ENCODE peak calls at places on chromosomes 3 and 15, in eight cellular contexts. N, I, X, K, D, S, L and Y are unnamed samples.
A peak's percentile ranks its signal among the peaks of the same experiment; 100 is the strongest.

GRCh38 chr3:31615071-31615875 is 82.5 kb downstream of the STT3B start:
- DNase-seq in S (no peak), N (no peak), I (no peak), K (no peak), L (peak; percentile 35), D (no peak), X (no peak), Y (no peak)

GRCh38 chr3:187507266-187507665 is 139.1 kb downstream of the RTP4 start:
- DNase-seq in L (no peak), X (no peak), K (no peak), S (no peak), I (no peak), D (no peak), N (no peak), Y (no peak)

GRCh38 chr3:114569186-114569585 is 275.4 kb downstream of the TIGIT start:
- DNase-seq in S (no peak), N (no peak), I (no peak), K (no peak), L (no peak), D (no peak), X (no peak), Y (no peak)

GRCh38 chr3:60269829-60270266 is 981.4 kb downstream of the FHIT start:
- DNase-seq in L (no peak), N (no peak), K (no peak), X (no peak), I (no peak), S (no peak), D (no peak), Y (no peak)

GRCh38 chr3:130258532-130258952 is 86.9 kb upstream of the COL6A5 start:
- DNase-seq in I (no peak), D (no peak), N (peak; percentile 14), K (no peak), X (no peak), L (no peak), S (no peak), Y (no peak)

GRCh38 chr3:103499132-103499885 is 1064.5 kb downstream of the ZPLD1 start:
- DNase-seq in S (no peak), N (no peak), K (no peak), D (no peak), L (peak; percentile 49), X (no peak), I (no peak), Y (no peak)

GRCh38 chr3:126274735-126275734 is 82.2 kb downstream of the KLF15 start:
- DNase-seq in S (no peak), K (no peak), X (no peak), I (no peak), D (peak; percentile 49), L (no peak), N (no peak), Y (no peak)

GRCh38 chr3:133328373-133328772 is 71.5 kb upstream of the BFSP2 start:
- DNase-seq in N (no peak), I (no peak), S (no peak), L (no peak), K (no peak), D (no peak), X (no peak), Y (no peak)

GRCh38 chr3:67635806-67636205 is 18.6 kb downstream of the SUCLG2 start:
- DNase-seq in I (no peak), X (no peak), N (no peak), D (no peak), L (peak; percentile 35), S (no peak), K (no peak), Y (no peak)

GRCh38 chr3:123695152-123695551 is 110.3 kb upstream of the HACD2 start:
- DNase-seq in S (no peak), X (no peak), N (no peak), I (no peak), D (no peak), L (no peak), K (no peak), Y (no peak)

GRCh38 chr15:66065325-66065724 is 188.2 kb downstream of the MEGF11 start:
- DNase-seq in K (no peak), N (no peak), S (no peak), I (no peak), D (no peak), L (no peak), X (no peak), Y (no peak)

GRCh38 chr3:160448845-160449659 is 534 bp downstream of the TRIM59 start:
- DNase-seq in N (peak; percentile 14), D (peak; percentile 19), L (no peak), K (no peak), S (no peak), I (no peak), X (peak; percentile 14), Y (peak; percentile 34)

GRCh38 chr15:78637776-78638435 is 3.1 kb downstream of the CHRNB4 start:
- DNase-seq in L (no peak), I (no peak), K (no peak), N (no peak), S (no peak), D (no peak), X (no peak), Y (no peak)

GRCh38 chr15:25171856-25172687 is 217.3 kb downstream of the SNRPN start:
- DNase-seq in I (no peak), S (no peak), L (no peak), X (no peak), N (peak; percentile 3), K (no peak), D (no peak), Y (no peak)

GRCh38 chr3:82281205-82281604 is 519.8 kb upstream of the GBE1 start:
- DNase-seq in S (no peak), D (no peak), K (no peak), X (peak; percentile 4), I (no peak), L (no peak), N (no peak), Y (no peak)

GRCh38 chr3:155960060-155960459 is 89.6 kb downstream of the GMPS start:
- DNase-seq in K (no peak), N (no peak), S (no peak), I (no peak), X (no peak), D (no peak), L (peak; percentile 55), Y (no peak)

GRCh38 chr15:66131200-66131599 is 122.3 kb downstream of the MEGF11 start:
- DNase-seq in N (no peak), D (no peak), S (no peak), K (no peak), I (no peak), X (no peak), L (no peak), Y (no peak)

GRCh38 chr3:74916696-74917095 is 302.2 kb upstream of the CNTN3 start:
- DNase-seq in I (no peak), L (no peak), S (no peak), N (no peak), D (no peak), K (no peak), X (no peak), Y (no peak)

GRCh38 chr15:94294556-94294955 is 63.2 kb downstream of the MCTP2 start:
- DNase-seq in I (no peak), X (no peak), K (no peak), L (no peak), S (no peak), N (no peak), D (no peak), Y (no peak)

GRCh38 chr15:77012117-77012712 is 17.3 kb downstream of the PSTPIP1 start:
- DNase-seq in N (no peak), L (no peak), S (no peak), X (no peak), K (no peak), I (no peak), D (no peak), Y (no peak)

GRCh38 chr15:65937476-65937875 is 68.2 kb downstream of the RAB11A start:
- DNase-seq in S (no peak), L (peak; percentile 16), K (no peak), X (no peak), I (no peak), D (no peak), N (no peak), Y (no peak)

GRCh38 chr15:83292317-83292716 is 7.9 kb upstream of the BNC1 start:
- DNase-seq in D (no peak), S (no peak), I (no peak), N (no peak), L (no peak), X (no peak), K (no peak), Y (no peak)

GRCh38 chr3:126419886-126420786 is 25.4 kb downstream of the CFAP100 start:
- DNase-seq in S (no peak), D (no peak), I (no peak), L (no peak), N (no peak), K (no peak), X (no peak), Y (peak; percentile 15)

GRCh38 chr15:61654004-61654740 is 406.1 kb downstream of the VPS13C start:
- DNase-seq in D (no peak), X (no peak), N (no peak), S (no peak), K (peak; percentile 39), L (no peak), I (no peak), Y (no peak)
- H3K27ac ChIP-seq in D (no peak overlapping the region), X (no peak overlapping the region), N (no peak overlapping the region), S (no peak overlapping the region), K (no peak overlapping the region), L (no peak overlapping the region), I (no peak overlapping the region), Y (no peak overlapping the region)

DNA sequence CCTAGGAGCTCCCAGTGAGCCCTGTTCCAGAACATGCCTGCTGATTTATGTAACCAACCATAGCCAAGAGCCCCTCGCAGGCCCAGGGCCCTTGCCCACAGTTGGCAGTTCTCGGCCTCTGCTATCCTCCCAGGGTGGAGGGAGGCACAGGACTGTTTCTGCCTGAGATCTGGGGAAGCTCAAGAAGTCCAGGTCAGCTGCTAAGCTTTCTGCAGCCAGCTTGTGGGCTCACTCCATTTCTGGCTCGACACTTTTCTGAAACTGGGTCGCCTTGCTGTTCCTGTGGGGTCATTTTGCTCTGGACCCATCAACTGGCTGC is 72.5 kb upstream of the HERC1 start:
- DNase-seq in L (no peak), K (no peak), D (no peak), N (no peak), S (no peak), I (no peak), X (no peak), Y (no peak)
- H3K27ac ChIP-seq in L (no peak overlapping the region), K (no peak overlapping the region), D (no peak overlapping the region), N (no peak overlapping the region), S (no peak overlapping the region), I (no peak overlapping the region), X (no peak overlapping the region), Y (no peak overlapping the region)

DNA sequence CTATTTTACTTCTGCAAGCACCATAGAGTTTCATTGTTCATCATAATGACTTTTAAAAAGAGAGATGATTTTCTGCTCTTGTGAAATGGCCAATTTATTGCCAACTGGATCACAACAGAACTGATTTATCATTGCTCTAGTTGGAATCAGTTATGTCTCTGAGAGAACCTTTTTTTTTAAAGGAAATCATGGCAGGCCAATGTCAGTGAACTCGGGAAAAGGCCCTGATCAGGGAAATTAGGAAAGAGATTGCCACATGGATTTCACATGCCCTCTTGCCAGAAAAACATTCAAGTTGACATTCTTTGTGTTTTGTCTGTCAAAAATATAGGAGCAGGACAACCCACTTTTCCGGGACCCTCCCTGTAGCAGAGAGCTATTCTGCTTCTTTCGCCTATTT is 12.6 kb upstream of the SLC25A26 start:
- DNase-seq in X (no peak), S (no peak), D (no peak), L (no peak), K (no peak), N (no peak), I (no peak), Y (no peak)
- H3K27ac ChIP-seq in X (no peak overlapping the region), S (no peak overlapping the region), D (no peak overlapping the region), L (no peak overlapping the region), K (no peak overlapping the region), N (no peak overlapping the region), I (no peak overlapping the region), Y (no peak overlapping the region)

GRCh38 chr3:40387895-40388254 is 891 bp downstream of the ENTPD3 start:
- DNase-seq in I (no peak), X (no peak), L (no peak), K (no peak), S (no peak), N (no peak), D (no peak), Y (no peak)
- H3K27ac ChIP-seq in I (no peak overlapping the region), X (no peak overlapping the region), L (no peak overlapping the region), K (no peak overlapping the region), S (no peak overlapping the region), N (no peak overlapping the region), D (no peak overlapping the region), Y (no peak overlapping the region)